ENCODE peak calls at places on chromosomes 3 and 15, in four cellular contexts. P, L, D and I are unnamed samples.

GRCh38 chr3:45565341-45565740 is 29.2 kb upstream of the LIMD1 start:
- DNase-seq in D (no peak), P (no peak), L (no peak), I (no peak)

GRCh38 chr3:36444909-36445308 is 64.6 kb downstream of the STAC start:
- DNase-seq in P (no peak), L (peak), D (no peak), I (peak)

GRCh38 chr3:142904639-142905441 is 16.0 kb upstream of the PCOLCE2 start:
- DNase-seq in L (peak), D (peak), P (no peak), I (no peak)

GRCh38 chr3:47715928-47716327 is 65.8 kb downstream of the SMARCC1 start:
- DNase-seq in L (peak), P (no peak), D (no peak), I (no peak)

GRCh38 chr3:75295013-75295412 is 369.1 kb upstream of the FRG2C start:
- DNase-seq in D (no peak), L (no peak), P (no peak), I (no peak)

GRCh38 chr3:195580733-195581443 is 2.9 kb downstream of the APOD start:
- DNase-seq in L (peak), D (peak), P (peak), I (no peak)

GRCh38 chr3:141878812-141879211 is 2.4 kb downstream of the ATP1B3 start:
- DNase-seq in L (peak), P (no peak), D (no peak), I (no peak)

GRCh38 chr15:65368300-65368617 is 9.5 kb downstream of the IGDCC3 start:
- DNase-seq in L (no peak), D (peak), P (no peak), I (no peak)

GRCh38 chr3:28703858-28704257 is 355.2 kb upstream of the AZI2 start:
- DNase-seq in P (no peak), D (no peak), L (no peak), I (no peak)

GRCh38 chr3:13548696-13549512 is at the start of gene FBLN2:
- DNase-seq in L (no peak), D (peak), P (no peak), I (no peak)

GRCh38 chr3:71916747-71917369 is 131.9 kb upstream of the PROK2 start:
- DNase-seq in L (peak), D (no peak), P (no peak), I (no peak)

GRCh38 chr3:153221748-153222162 is 59.7 kb downstream of the RAP2B start:
- DNase-seq in L (peak), P (peak), D (peak), I (no peak)

GRCh38 chr3:45112939-45113338 is 33.2 kb downstream of the CDCP1 start:
- DNase-seq in L (peak), D (no peak), P (no peak), I (no peak)

GRCh38 chr15:92928351-92928750 is 28.2 kb downstream of the CHD2 start:
- DNase-seq in P (no peak), L (no peak), D (no peak), I (no peak)

GRCh38 chr3:52532838-52533622 is 627 bp downstream of the NT5DC2 start:
- DNase-seq in P (peak), L (peak), D (peak), I (no peak)

GRCh38 chr15:97692317-97693015 is 268.0 kb upstream of the ARRDC4 start:
- DNase-seq in P (no peak), L (no peak), D (peak), I (no peak)

GRCh38 chr3:172166890-172167289 is 127.5 kb downstream of the FNDC3B start:
- DNase-seq in P (no peak), D (no peak), L (no peak), I (no peak)

DNA sequence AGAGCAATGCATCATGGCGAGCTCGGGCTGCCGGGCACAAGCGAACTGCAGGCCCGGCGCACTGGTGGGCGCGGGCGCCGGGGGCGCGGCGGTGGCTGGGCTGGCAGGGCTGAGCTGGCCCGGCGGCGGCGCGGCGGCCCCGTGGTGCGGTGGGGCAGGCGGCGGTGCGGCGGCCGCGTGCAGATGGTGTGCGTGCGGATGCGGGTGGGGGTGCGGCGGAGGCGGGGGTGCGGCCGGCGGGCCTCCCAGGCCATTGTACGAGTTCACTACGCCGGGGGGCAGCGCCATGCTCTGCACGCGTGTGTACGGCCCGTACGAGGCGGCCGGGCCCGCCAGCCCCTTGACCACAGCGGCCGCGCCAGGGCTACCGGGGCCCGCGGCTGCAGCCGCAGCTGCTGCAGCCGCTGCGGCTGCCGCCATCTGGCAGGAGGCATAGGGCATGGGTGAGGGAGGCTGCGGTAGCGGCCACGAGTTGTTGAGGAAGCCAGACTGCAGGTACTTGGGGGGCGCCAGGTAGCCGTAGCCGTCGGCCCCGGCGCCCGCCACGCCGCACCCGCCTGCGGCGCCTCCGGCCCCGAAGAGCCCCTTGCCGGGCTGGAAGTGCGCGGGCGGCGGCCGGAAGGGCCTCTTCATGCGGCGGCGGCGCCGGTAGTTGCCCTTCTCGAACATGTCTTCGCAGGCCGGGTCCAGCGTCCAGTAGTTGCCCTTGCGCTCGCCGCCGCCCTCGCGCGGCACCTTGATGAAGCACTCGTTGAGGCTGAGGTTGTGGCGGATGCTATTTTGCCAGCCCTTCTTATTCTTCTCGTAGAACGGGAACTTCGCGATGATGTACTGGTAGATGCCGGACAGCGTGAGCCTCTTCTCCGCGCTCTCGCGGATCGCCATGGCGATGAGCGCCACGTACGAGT is 1.0 kb downstream of the FOXL2 start:
- DNase-seq in D (peak), P (peak), L (peak), I (no peak)
- TF ChIP-seq CTCF in D (peak), P (no peak), L (peak), I (peak)

GRCh38 chr3:149284034-149284433 is 49.4 kb downstream of the TM4SF18 start:
- DNase-seq in P (no peak), L (no peak), D (no peak), I (no peak)
- H3K4me3 ChIP-seq in P (no peak), L (no peak), D (no peak), I (no peak)

DNA sequence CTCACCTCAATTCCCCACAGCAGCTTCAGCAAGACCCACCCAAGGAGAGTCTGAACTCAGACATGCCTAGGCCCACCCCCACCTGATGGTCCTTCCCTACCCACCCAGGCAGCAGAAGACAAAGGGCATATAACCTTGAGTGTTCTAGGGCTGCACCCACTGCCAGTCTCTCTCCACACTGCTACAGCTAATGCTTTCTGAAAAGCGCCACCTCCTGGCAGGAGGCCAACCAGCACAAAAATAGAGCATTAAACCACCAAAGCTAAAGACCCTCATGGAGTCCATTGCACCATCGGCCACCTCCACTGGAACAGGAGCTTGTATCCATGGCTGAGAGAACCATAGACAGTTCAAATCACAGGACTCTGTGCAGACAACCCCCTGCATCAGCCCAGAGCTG is 11.3 kb upstream of the RPL39L start:
- DNase-seq in L (no peak), D (no peak), P (no peak), I (no peak)
- TF ChIP-seq CTCF in L (no peak), D (peak), P (no peak), I (peak)

DNA sequence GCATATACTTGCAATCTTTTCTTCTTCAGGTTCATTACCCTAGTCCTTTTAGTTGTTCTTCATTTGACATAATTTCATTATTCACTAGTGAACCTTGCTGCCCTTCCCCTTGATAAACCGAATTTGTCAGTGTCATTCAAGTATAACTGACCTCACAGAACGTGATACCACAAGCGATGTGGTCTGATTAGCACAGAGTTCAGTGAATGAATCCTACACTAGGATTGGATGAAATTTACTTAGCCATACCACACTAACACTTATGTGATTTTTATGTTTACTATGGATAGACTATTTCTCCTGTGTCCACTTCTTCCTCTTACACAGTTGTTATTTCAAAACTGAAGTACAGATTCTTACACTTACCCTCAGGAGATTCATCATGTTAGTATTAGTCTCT is 27.2 kb downstream of the CD86 start:
- DNase-seq in D (no peak), L (no peak), P (no peak), I (no peak)
- H3K4me3 ChIP-seq in D (no peak), L (no peak), P (no peak), I (no peak)

GRCh38 chr3:38738630-38739395 is 77.2 kb downstream of the SCN10A start:
- DNase-seq in D (peak), L (peak), P (no peak), I (no peak)
- TF ChIP-seq CTCF in D (peak), L (peak), P (no peak), I (peak)

DNA sequence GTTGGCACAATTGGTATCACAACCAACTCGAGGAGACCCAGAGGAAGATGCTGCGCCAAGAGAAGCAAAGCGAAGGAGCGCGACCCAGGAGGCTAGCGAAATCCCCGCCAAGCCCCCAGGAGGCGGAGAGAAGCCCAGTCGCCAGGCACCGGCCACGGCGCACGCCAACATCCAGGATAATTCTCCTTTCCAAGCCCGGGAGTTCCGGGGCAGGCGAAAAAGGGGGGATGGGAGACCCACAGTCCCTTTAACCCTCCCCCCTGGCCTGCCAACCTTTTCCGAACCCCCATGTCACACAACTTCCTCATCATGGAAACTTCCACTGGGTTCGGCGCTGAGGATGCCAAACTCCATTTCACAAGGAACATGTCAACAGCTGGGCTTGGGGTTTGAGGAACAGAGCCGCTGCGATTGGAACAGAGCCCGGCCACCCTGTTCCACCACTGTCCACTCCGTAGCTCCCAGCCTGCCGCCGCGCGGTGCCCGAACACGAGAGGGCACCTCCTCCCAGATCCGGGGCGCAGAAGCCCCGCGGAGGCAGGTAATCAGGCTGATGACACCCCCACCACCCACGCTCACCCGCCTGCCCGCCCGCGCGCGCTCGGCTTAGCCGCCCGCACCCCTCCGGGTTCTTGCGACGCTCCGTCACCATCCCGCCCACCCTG is 567 bp downstream of the THRB start:
- DNase-seq in P (peak), D (peak), L (peak), I (no peak)
- H3K4me3 ChIP-seq in P (peak), D (peak), L (peak), I (peak)

DNA sequence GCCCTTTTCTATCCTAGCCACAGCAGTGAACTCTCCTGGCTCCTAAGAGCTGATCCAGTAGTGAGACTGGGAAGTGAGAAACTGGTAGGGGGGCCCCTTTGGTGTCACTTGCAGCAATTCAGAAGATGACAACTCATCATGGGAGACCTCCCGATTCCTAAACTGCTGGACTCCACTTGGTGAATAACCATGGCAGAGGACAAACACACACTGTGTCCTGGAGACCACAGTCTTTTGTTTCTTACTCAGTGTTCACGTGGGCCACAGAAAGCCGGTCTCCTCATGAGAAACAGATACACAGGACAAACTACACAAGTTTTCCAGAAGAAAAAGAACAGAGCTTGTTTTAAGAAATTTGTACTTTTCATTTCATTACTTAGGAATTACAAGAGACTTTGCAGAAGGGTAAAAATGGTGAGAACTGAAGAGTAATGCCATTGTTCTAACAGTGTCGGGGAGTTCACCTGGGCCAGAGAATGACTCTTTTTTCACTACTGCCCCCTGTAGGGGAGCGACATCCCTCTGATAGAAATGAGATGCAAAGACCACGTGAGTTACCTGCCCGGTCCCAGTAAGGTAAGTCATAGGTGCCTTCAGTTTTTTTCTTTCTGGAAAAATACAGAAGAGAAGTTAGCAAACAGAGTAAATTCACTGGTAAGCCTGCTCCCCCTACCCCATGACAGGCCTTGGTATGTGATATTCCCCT is 38.1 kb downstream of the ST3GAL6 start:
- DNase-seq in L (no peak), P (no peak), D (no peak), I (no peak)
- TF ChIP-seq CTCF in L (peak), P (no peak), D (peak), I (peak)

DNA sequence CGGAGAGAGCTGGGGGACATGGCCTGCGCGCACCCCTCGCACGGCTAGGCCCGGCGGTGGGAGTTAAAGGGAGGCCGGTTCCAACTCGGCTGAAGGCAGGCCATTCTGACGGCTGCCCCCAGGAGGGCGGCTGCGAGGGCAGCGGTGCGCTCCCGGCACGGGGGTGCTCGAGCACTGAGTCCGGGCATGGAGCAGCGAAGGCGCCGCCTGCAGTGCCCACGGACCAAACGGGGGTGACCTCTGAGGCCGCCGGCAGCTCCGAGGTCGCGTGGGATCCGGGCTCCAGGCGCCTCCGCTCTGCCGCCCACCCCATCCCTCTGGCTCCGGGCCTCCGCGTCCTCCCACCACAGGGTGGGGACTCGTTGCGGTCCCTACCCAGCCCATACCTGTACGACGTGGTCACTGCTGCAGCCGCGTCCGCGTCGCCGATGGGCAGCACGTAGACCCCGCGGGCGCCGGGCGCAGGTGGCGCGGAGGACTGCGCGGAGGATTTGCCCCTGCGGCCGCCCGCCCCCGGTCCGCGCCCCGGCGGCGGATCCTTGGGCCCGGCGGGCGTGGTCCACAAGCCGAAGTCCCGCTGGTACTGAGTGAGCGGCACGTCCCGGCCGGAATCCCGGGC is 507 bp downstream of the MAP6D1 start:
- DNase-seq in L (peak), P (no peak), D (peak), I (no peak)
- H3K4me3 ChIP-seq in L (peak), P (peak), D (peak), I (peak)

GRCh38 chr15:84749111-84749991 is 959 bp downstream of the ZNF592 start:
- DNase-seq in P (peak), L (peak), D (peak), I (no peak)
- TF ChIP-seq CTCF in P (no peak), L (no peak), D (peak), I (peak)